ENCODE peak calls at places on chromosome 22, in four cellular contexts. U, S, I and J are unnamed samples.

GRCh38 chr22:24466831-24467249 is 28.3 kb upstream of the UPB1 start:
- DNase-seq in U (peak; percentile 94), I (peak; percentile 3), S (no peak), J (peak; percentile 52)

GRCh38 chr22:50269573-50270301 is 443 bp downstream of the MAPK11 start:
- DNase-seq in U (peak; percentile 51), I (peak; percentile 27), S (no peak), J (peak; percentile 73)

GRCh38 chr22:41021039-41021654 is 70.0 kb downstream of the RBX1 start:
- DNase-seq in U (no peak), I (no peak), S (peak; percentile 49), J (peak; percentile 32)

GRCh38 chr22:44550666-44551491 is 52.8 kb upstream of the RTL6 start:
- DNase-seq in I (peak; percentile 76), S (no peak), U (peak; percentile 1), J (peak; percentile 97)

GRCh38 chr22:45268167-45268957 is 16.4 kb upstream of the UPK3A start:
- DNase-seq in I (no peak), S (peak; percentile 95), U (peak; percentile 14), J (peak; percentile 60)

GRCh38 chr22:28172948-28173360 is 253.9 kb upstream of the PITPNB start:
- DNase-seq in U (peak; percentile 32), S (no peak), I (peak; percentile 55), J (peak; percentile 27)

GRCh38 chr22:28369849-28370248 is 309.8 kb downstream of the TTC28 start:
- DNase-seq in U (no peak), I (no peak), S (peak; percentile 24), J (peak; percentile 1)

GRCh38 chr22:45511847-45512261 is 9.2 kb downstream of the FBLN1 start:
- DNase-seq in U (no peak), I (no peak), S (no peak), J (peak; percentile 95)

GRCh38 chr22:34886812-34887211 is 179.1 kb upstream of the ISX start:
- DNase-seq in S (no peak), I (no peak), U (no peak), J (no peak)

GRCh38 chr22:26617251-26618199 is at the start of gene CRYBB1:
- DNase-seq in I (no peak), U (no peak), S (peak; percentile 56), J (no peak)

DNA sequence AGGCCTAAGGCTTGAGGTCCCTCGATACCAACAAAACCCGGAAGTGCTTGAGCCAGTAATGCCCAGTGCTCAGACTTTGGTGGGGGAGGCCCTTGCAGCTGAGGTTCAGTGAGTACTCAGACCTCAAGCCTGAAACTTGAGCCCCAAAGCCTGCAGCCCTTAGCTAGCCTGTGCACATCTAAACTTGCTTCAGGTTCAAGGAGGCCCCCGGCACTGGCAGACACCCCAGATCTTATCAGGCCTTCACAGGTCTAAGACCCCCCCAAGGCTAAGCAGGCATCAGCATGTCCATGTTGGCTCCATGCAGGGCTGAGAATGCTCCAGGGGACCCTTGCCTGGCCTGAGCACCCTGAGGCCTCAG is 993 bp upstream of the CASTOR1 start:
- DNase-seq in U (peak; percentile 15), S (no peak), I (no peak), J (peak; percentile 44)
- H3K27ac ChIP-seq in U (peak overlapping the region; percentile 51), S (no peak overlapping the region), I (peak overlapping the region; percentile 8), J (peak overlapping the region; percentile 14)

GRCh38 chr22:49032821-49033220 is 794.9 kb downstream of the BRD1 start:
- DNase-seq in I (no peak), U (no peak), S (no peak), J (no peak)
- TF ChIP-seq EZH2 in I (no peak), U (no peak), S (no peak), J (no peak)

GRCh38 chr22:38081941-38082828 is 1.8 kb downstream of the SLC16A8 start:
- DNase-seq in S (peak; percentile 58), U (no peak), I (no peak), J (no peak)

GRCh38 chr22:38081636-38081940 is 2.4 kb downstream of the SLC16A8 start:
- DNase-seq in S (no peak), U (no peak), I (no peak), J (no peak)

GRCh38 chr22:38080847-38081635 is 2.9 kb downstream of the SLC16A8 start:
- DNase-seq in U (peak; percentile 43), S (peak; percentile 84), I (peak; percentile 35), J (peak; percentile 67)

GRCh38 chr22:38079804-38080203 is 4.2 kb downstream of the SLC16A8 start:
- DNase-seq in S (no peak), I (no peak), U (no peak), J (no peak)

DNA sequence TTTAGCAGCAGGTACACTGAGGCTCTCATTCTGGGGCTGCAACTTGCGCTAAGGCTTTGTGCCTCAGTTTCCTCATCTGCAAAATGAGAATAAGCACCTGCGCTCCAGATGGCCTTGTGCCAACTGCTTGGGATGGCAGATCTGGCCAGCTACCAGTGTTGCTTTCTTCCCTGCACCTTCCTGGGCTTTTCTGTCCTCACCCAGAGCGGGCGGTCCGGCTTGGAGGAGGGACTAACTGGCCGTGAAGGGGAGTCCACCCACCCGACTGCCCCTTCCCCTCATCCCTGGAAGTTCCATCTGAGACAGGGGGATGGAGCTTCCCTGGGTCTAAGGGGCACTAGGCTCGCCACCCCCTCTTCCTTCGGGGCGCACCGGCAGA is 3.5 kb downstream of the SLC16A8 start:
- DNase-seq in I (no peak), U (no peak), S (no peak), J (no peak)
- H2AFZ ChIP-seq in I (no peak overlapping the region), U (peak overlapping the region; percentile 60), S (peak overlapping the region; percentile 94), J (peak overlapping the region; percentile 71)

GRCh38 chr22:38867124-38867455 is 4.9 kb downstream of the CBX6 start:
- DNase-seq in U (no peak), S (no peak), I (no peak), J (no peak)
- H3K27ac ChIP-seq in U (no peak overlapping the region), S (no peak overlapping the region), I (no peak overlapping the region), J (no peak overlapping the region)

DNA sequence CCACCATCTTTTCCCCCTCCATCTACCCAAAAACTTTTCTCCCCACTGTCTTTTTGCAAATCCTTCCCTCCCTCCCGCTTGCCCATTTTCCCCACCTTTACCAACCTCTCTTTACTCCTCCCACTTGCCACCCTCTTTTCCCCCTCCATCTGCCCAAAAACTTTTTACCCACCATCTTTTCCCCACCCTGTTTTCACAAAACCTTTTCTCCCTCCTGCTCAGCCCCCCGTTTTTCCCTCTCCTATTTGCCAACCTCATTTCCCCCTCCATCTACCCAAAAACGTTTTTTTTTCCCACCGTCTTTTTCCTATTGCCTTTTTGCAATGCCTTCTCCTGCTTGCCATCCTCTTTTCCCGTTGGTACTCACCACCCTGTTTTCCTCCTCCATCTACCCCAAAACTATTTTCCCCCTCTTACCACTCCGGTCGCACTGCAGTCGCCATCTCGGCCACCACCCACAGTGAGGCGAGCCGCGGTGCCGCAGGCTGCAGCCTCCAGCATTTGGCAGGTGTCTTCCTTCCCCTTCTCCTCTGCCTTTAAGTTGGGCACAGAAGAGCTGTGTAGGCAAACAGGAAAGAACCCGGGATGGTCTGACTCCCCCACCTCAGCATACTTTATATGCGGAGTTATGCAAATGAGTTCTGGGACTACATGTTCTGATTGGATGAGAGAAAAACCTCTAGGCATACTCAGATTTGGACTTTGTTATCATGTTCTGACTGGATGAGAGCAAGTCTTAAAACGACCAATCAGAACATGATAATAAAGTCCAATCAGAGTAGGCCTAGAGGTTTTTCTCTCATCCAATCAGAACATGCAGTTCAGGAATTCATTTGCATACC is 121.2 kb upstream of the VPREB1 start:
- DNase-seq in I (no peak), U (no peak), S (peak; percentile 32), J (no peak)
- TF ChIP-seq EZH2 in I (no peak), U (no peak), S (no peak), J (no peak)

GRCh38 chr22:21025266-21025665 is 7.1 kb downstream of the SLC7A4 start:
- DNase-seq in S (no peak), U (no peak), I (no peak), J (no peak)
- H2AFZ ChIP-seq in S (no peak overlapping the region), U (no peak overlapping the region), I (no peak overlapping the region), J (no peak overlapping the region)

GRCh38 chr22:35918466-35918865 is 110.2 kb downstream of the RBFOX2 start:
- DNase-seq in S (no peak), U (no peak), I (no peak), J (peak; percentile 50)
- H3K27ac ChIP-seq in S (no peak overlapping the region), U (no peak overlapping the region), I (no peak overlapping the region), J (no peak overlapping the region)

GRCh38 chr22:48501231-48501750 is 1326.4 kb downstream of the BRD1 start:
- DNase-seq in S (no peak), I (no peak), U (no peak), J (no peak)
- TF ChIP-seq EZH2 in S (no peak), I (no peak), U (no peak), J (no peak)

GRCh38 chr22:18971321-18971751 is 35.2 kb upstream of the PRODH start:
- DNase-seq in I (no peak), U (no peak), S (no peak), J (no peak)

GRCh38 chr22:18968011-18968749 is 32.1 kb upstream of the PRODH start:
- DNase-seq in I (peak; percentile 3), U (no peak), S (peak; percentile 56), J (peak; percentile 51)

GRCh38 chr22:18970948-18971315 is 34.8 kb upstream of the PRODH start:
- DNase-seq in S (peak; percentile 57), I (no peak), U (no peak), J (no peak)

GRCh38 chr22:18973264-18974031 is 37.4 kb upstream of the PRODH start:
- DNase-seq in U (no peak), S (no peak), I (no peak), J (no peak)

GRCh38 chr22:18970180-18970947 is 34.3 kb upstream of the PRODH start:
- DNase-seq in I (no peak), U (no peak), S (peak; percentile 86), J (peak; percentile 47)
- H2AFZ ChIP-seq in I (peak overlapping the region; percentile 59), U (peak overlapping the region; percentile 71), S (peak overlapping the region; percentile 59), J (peak overlapping the region; percentile 83)